ENCODE peak calls at places on chromosomes 7 and 10, in five cellular contexts. One of them, this sample, is unnamed.

GRCh38 chr7:101614098-101614938 is 14.8 kb downstream of the MYL10 start:
- DNase-seq in hepatocyte: no peak
- DNase-seq in HAP-1: no peak
- DNase-seq in ascending aorta: peak; percentile 20
- DNase-seq in esophagus squamous epithelium: no peak
- DNase-seq in this sample: no peak

GRCh38 chr7:127755529-127755928 is 103.5 kb downstream of the SND1 start:
- DNase-seq in ascending aorta: no peak
- DNase-seq in hepatocyte: no peak
- DNase-seq in esophagus squamous epithelium: no peak
- DNase-seq in HAP-1: no peak
- DNase-seq in this sample: no peak

GRCh38 chr7:98641646-98642489 is 24.8 kb downstream of the NPTX2 start:
- DNase-seq in ascending aorta: no peak
- DNase-seq in HAP-1: no peak
- DNase-seq in hepatocyte: no peak
- DNase-seq in esophagus squamous epithelium: no peak
- DNase-seq in this sample: no peak

GRCh38 chr7:34320412-34320811 is 337.6 kb upstream of the NPSR1 start:
- DNase-seq in HAP-1: no peak
- DNase-seq in ascending aorta: no peak
- DNase-seq in hepatocyte: peak; percentile 13
- DNase-seq in esophagus squamous epithelium: no peak
- DNase-seq in this sample: no peak

GRCh38 chr7:148242271-148242801 is 348.2 kb upstream of the C7orf33 start:
- DNase-seq in ascending aorta: no peak
- DNase-seq in esophagus squamous epithelium: no peak
- DNase-seq in HAP-1: peak; percentile 57
- DNase-seq in hepatocyte: peak; percentile 83
- DNase-seq in this sample: peak; percentile 60

GRCh38 chr10:76632158-76633051 is 1005.2 kb downstream of the KCNMA1 start:
- DNase-seq in ascending aorta: no peak
- DNase-seq in HAP-1: no peak
- DNase-seq in esophagus squamous epithelium: no peak
- DNase-seq in hepatocyte: no peak
- DNase-seq in this sample: no peak

GRCh38 chr7:141975806-141976523 is 2.4 kb upstream of the TAS2R38 start:
- DNase-seq in hepatocyte: peak; percentile 88
- DNase-seq in esophagus squamous epithelium: no peak
- DNase-seq in HAP-1: peak; percentile 87
- DNase-seq in ascending aorta: no peak
- DNase-seq in this sample: peak; percentile 68

GRCh38 chr7:24346716-24347115 is 62.7 kb downstream of the NPY start:
- DNase-seq in ascending aorta: no peak
- DNase-seq in hepatocyte: no peak
- DNase-seq in HAP-1: no peak
- DNase-seq in esophagus squamous epithelium: no peak
- DNase-seq in this sample: no peak

GRCh38 chr10:108787932-108788331 is 1135.4 kb downstream of the XPNPEP1 start:
- DNase-seq in HAP-1: no peak
- DNase-seq in hepatocyte: no peak
- DNase-seq in ascending aorta: no peak
- DNase-seq in esophagus squamous epithelium: no peak
- DNase-seq in this sample: no peak

GRCh38 chr10:114260366-114260765 is 21.3 kb downstream of the VWA2 start:
- DNase-seq in ascending aorta: no peak
- DNase-seq in hepatocyte: no peak
- DNase-seq in HAP-1: no peak
- DNase-seq in esophagus squamous epithelium: no peak
- DNase-seq in this sample: no peak

GRCh38 chr10:88528196-88528595 is 54.9 kb downstream of the RNLS start:
- DNase-seq in ascending aorta: no peak
- DNase-seq in hepatocyte: no peak
- DNase-seq in esophagus squamous epithelium: no peak
- DNase-seq in HAP-1: no peak
- DNase-seq in this sample: no peak

GRCh38 chr10:88527245-88527644 is 55.9 kb downstream of the RNLS start:
- DNase-seq in HAP-1: no peak
- DNase-seq in esophagus squamous epithelium: no peak
- DNase-seq in hepatocyte: no peak
- DNase-seq in ascending aorta: no peak
- DNase-seq in this sample: no peak

GRCh38 chr10:88522715-88523114 is 60.4 kb downstream of the RNLS start:
- DNase-seq in ascending aorta: no peak
- DNase-seq in esophagus squamous epithelium: no peak
- DNase-seq in HAP-1: no peak
- DNase-seq in hepatocyte: no peak
- DNase-seq in this sample: no peak

GRCh38 chr10:88523739-88524400 is 59.2 kb downstream of the RNLS start:
- DNase-seq in HAP-1: no peak
- DNase-seq in esophagus squamous epithelium: no peak
- DNase-seq in hepatocyte: no peak
- DNase-seq in ascending aorta: no peak
- DNase-seq in this sample: no peak

DNA sequence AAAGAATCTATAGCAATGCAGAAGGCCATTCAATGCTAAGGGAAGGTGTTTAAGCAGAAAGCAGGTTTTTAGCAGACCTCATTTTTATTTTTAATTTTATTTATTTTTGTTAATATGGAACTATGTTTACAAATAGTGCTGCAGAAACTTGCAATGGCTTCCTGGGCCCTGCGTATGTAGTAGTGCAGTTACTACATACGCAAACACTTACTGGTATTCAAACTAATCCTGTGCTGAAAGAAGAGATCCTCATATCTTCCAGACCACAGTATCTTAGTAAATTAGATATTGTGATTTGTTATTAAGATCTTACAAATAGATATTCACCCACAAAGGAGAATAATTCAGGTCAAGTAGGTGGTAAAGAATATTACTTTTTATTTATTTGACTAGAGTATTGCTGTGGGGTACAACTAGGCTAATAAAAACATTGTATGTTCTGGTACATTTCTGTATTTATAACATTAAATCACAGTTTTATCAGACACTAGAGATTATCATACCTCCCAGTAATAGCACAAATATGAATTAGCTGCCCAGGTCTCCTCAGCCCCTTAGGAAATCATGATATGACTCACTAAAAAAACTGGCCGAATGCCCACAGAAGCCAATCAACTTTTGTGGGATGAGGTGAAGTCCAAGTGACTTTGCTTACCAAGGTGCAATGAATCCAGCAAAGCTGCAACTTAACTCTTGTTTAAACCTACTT is 57.6 kb downstream of the RNLS start:
- DNase-seq in ascending aorta: no peak
- DNase-seq in esophagus squamous epithelium: no peak
- DNase-seq in HAP-1: no peak
- DNase-seq in hepatocyte: peak; percentile 60
- DNase-seq in this sample: no peak
- H3K27me3 ChIP-seq in ascending aorta: no peaks in the 10 kb centered on the region
- H3K27me3 ChIP-seq in esophagus squamous epithelium: no peaks in the 10 kb centered on the region
- H3K27me3 ChIP-seq in HAP-1: no peaks in the 10 kb centered on the region
- H3K27me3 ChIP-seq in hepatocyte: no peaks in the 10 kb centered on the region
- H3K27me3 ChIP-seq in this sample: no peaks in the 10 kb centered on the region

DNA sequence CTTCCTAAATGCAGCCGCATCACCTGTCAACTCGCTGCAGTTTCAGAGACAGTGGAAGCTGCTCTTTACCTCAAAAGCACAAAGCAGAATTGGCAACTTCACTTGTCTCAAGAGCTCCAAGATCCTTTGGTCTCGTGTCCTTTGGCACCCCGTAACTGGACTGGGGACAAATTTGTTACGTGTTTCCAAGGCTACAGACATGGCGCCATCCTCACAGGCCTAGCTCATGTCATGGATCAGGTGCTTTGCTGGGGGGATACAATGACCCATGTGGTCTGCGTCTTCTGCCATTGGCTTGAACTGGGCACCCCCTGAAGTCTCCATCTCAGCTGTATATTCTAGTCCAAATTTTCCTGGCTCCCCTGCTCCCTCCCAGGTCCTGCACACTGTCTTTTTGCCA is 48.6 kb downstream of the CHST3 start:
- DNase-seq in hepatocyte: no peak
- DNase-seq in HAP-1: no peak
- DNase-seq in ascending aorta: no peak
- DNase-seq in esophagus squamous epithelium: no peak
- DNase-seq in this sample: no peak
- H3K4me1 ChIP-seq in hepatocyte: peaks cover 43% of the 10 kb centered on the region
- H3K4me1 ChIP-seq in HAP-1: peaks cover 14% of the 10 kb centered on the region
- H3K4me1 ChIP-seq in ascending aorta: peaks cover 24% of the 10 kb centered on the region
- H3K4me1 ChIP-seq in esophagus squamous epithelium: peaks cover 60% of the 10 kb centered on the region
- H3K4me1 ChIP-seq in this sample: no peaks in the 10 kb centered on the region

DNA sequence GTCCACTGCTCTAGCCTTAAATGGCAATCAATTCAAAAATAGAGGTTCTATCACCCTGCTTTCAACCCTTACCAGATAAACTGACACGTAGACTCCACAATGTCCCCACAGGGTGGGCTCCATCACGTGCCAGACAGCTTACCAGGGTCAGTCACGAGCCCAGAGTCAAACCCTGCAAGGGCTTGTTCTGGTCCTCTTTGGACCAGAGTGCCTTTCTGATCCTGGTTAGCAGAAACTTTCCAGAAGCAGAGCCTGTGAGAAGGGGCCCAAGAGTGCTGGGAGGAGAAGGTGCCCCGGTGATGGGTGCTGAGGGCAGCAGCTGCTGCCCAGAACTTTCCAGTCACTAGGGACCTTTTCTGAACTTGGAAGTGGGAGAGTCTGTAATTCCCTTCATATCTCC is 354 bp upstream of the GIMAP5 start:
- DNase-seq in HAP-1: no peak
- DNase-seq in hepatocyte: no peak
- DNase-seq in esophagus squamous epithelium: no peak
- DNase-seq in ascending aorta: no peak
- DNase-seq in this sample: no peak
- H3K4me3 ChIP-seq in HAP-1: no peak overlapping the region
- H3K4me3 ChIP-seq in hepatocyte: no peak overlapping the region
- H3K4me3 ChIP-seq in esophagus squamous epithelium: peak overlapping the region; percentile 45
- H3K4me3 ChIP-seq in ascending aorta: peak overlapping the region; percentile 49
- H3K4me3 ChIP-seq in this sample: no peak overlapping the region

DNA sequence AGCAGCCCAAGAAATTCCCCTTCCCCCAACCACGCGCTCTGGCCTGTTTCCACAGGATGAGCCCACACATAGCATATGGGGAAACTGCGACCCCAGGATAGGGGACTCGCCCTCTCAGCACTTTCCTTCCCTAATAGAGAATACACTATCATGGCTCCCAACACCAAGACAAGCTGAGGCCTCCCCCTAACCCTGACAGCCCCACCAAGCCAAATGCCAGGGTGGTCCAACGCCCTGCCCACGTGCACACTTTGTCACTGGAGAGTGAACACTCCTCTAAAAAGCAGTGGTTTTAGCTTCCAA is 11.0 kb downstream of the PSD start:
- DNase-seq in esophagus squamous epithelium: no peak
- DNase-seq in hepatocyte: no peak
- DNase-seq in HAP-1: no peak
- DNase-seq in ascending aorta: no peak
- DNase-seq in this sample: no peak
- H3K27me3 ChIP-seq in esophagus squamous epithelium: peaks cover 39% of the 10 kb centered on the region
- H3K27me3 ChIP-seq in hepatocyte: peaks cover 31% of the 10 kb centered on the region
- H3K27me3 ChIP-seq in HAP-1: peaks cover 36% of the 10 kb centered on the region
- H3K27me3 ChIP-seq in ascending aorta: peaks cover 12% of the 10 kb centered on the region
- H3K27me3 ChIP-seq in this sample: peaks cover 16% of the 10 kb centered on the region

This sample was measured in iPS DF 6.9.